ENCODE peak calls at places on chromosomes 2 and 18, in nine cellular contexts. K is pons, B is RWPE1, A is iris pigment epithelial cell, T is OCI-M1, F is cardiac septum, J is NCI-H1436, M is GM13977, I is neuronal stem cell. G is an unnamed sample.

GRCh38 chr2:127081826-127082633 is 24.9 kb downstream of the BIN1 start:
- DNase-seq in K (peak), B (no peak), A (peak), T (no peak), F (no peak), J (no peak), M (peak), I (no peak), G (no peak)

GRCh38 chr2:241926541-241927311 is 57.2 kb downstream of the RTP5 start:
- DNase-seq in K (no peak), B (no peak), A (no peak), T (no peak), F (no peak), J (no peak), M (no peak), I (no peak), G (no peak)

GRCh38 chr2:17975401-17975800 is 96.9 kb downstream of the KCNS3 start:
- DNase-seq in K (no peak), B (no peak), A (no peak), T (no peak), F (no peak), J (no peak), M (no peak), I (no peak), G (no peak)

GRCh38 chr2:160372010-160372356 is 121.6 kb downstream of the RBMS1 start:
- DNase-seq in K (no peak), B (no peak), A (no peak), T (no peak), F (no peak), J (no peak), M (no peak), I (no peak), G (no peak)

GRCh38 chr2:127901339-127902072 is 15.8 kb upstream of the AMMECR1L start:
- DNase-seq in K (peak), B (no peak), A (no peak), T (no peak), F (peak), J (no peak), M (no peak), I (no peak), G (peak)

GRCh38 chr18:74518456-74519315 is 15.6 kb upstream of the CNDP1 start:
- DNase-seq in K (no peak), B (no peak), A (no peak), T (no peak), F (peak), J (no peak), M (no peak), I (no peak), G (no peak)

GRCh38 chr18:49628119-49628518 is 66.3 kb downstream of the LIPG start:
- DNase-seq in K (no peak), B (no peak), A (no peak), T (no peak), F (no peak), J (no peak), M (no peak), I (no peak), G (no peak)

GRCh38 chr2:68413466-68413865 is 48.4 kb downstream of the PLEK start:
- DNase-seq in K (no peak), B (no peak), A (no peak), T (no peak), F (no peak), J (no peak), M (no peak), I (no peak), G (no peak)

GRCh38 chr18:59079264-59079972 is 60.3 kb upstream of the SEC11C start:
- DNase-seq in K (no peak), B (no peak), A (no peak), T (no peak), F (no peak), J (no peak), M (no peak), I (no peak), G (no peak)

GRCh38 chr2:214410128-214410775 is 602 bp upstream of the VWC2L start:
- DNase-seq in K (peak), B (no peak), A (no peak), T (no peak), F (no peak), J (no peak), M (no peak), I (no peak), G (no peak)

GRCh38 chr2:105607920-105608504 is 136.7 kb upstream of the NCK2 start:
- DNase-seq in K (no peak), B (no peak), A (no peak), T (no peak), F (no peak), J (no peak), M (no peak), I (no peak), G (no peak)

GRCh38 chr2:3130889-3131635 is 246.6 kb downstream of the EIPR1 start:
- DNase-seq in K (no peak), B (no peak), A (no peak), T (no peak), F (no peak), J (no peak), M (no peak), I (peak), G (no peak)

GRCh38 chr2:147275943-147276342 is 568.9 kb upstream of the ACVR2A start:
- DNase-seq in K (no peak), B (no peak), A (no peak), T (no peak), F (no peak), J (no peak), M (no peak), I (no peak), G (no peak)

GRCh38 chr2:233462826-233463470 is 103.6 kb downstream of the USP40 start:
- DNase-seq in K (no peak), B (no peak), A (no peak), T (no peak), F (no peak), J (no peak), M (no peak), I (no peak), G (no peak)

GRCh38 chr2:234911271-234911670 is 40.5 kb upstream of the SH3BP4 start:
- DNase-seq in K (peak), B (peak), A (peak), T (no peak), F (no peak), J (no peak), M (no peak), I (no peak), G (no peak)

GRCh38 chr18:54852780-54853675 is 24.8 kb downstream of the RAB27B start:
- DNase-seq in K (no peak), B (no peak), A (peak), T (peak), F (no peak), J (no peak), M (no peak), I (no peak), G (no peak)